ENCODE peak calls at places on chromosome 3, in nine cellular contexts. I is transverse colon; O is OCI-LY7; S is MM.1S; M is mammary epithelial cell; J is retinal pigment epithelial cell; X is fibroblast of mammary gland; T is CD8-positive, alpha-beta T cell; Z is AG04450. E is an unnamed sample.

GRCh38 chr3:142923694-142924093 is 34.8 kb upstream of the PCOLCE2 start:
- DNase-seq in I (no peak), O (no peak), S (no peak), M (no peak), J (no peak), X (no peak), T (no peak), Z (no peak), E (no peak)

GRCh38 chr3:170076715-170077238 is 39.0 kb downstream of the GPR160 start:
- DNase-seq in I (no peak), O (peak), S (no peak), M (peak), J (peak), X (peak), T (no peak), Z (peak), E (no peak)

GRCh38 chr3:133441867-133442270 is 42.0 kb downstream of the BFSP2 start:
- DNase-seq in I (no peak), O (no peak), S (peak), M (no peak), J (no peak), X (no peak), T (peak), Z (no peak), E (no peak)

GRCh38 chr3:106945435-106945834 is 431.8 kb upstream of the CCDC54 start:
- DNase-seq in I (no peak), O (no peak), S (no peak), M (no peak), J (no peak), X (peak), T (no peak), Z (no peak), E (no peak)

GRCh38 chr3:127831723-127832172 is 9.4 kb upstream of the MGLL start:
- DNase-seq in I (peak), O (peak), S (peak), M (no peak), J (no peak), X (peak), T (peak), Z (no peak), E (no peak)

GRCh38 chr3:138381950-138382715 is 33.8 kb downstream of the MRAS start:
- DNase-seq in I (peak), O (no peak), S (no peak), M (peak), J (peak), X (peak), T (no peak), Z (no peak), E (no peak)

GRCh38 chr3:124768812-124769211 is 38.6 kb downstream of the UMPS start:
- DNase-seq in I (peak), O (no peak), S (peak), M (peak), J (no peak), X (no peak), T (no peak), Z (no peak), E (peak)

GRCh38 chr3:4323246-4324027 is 20.3 kb downstream of the SETMAR start:
- DNase-seq in I (no peak), O (no peak), S (no peak), M (no peak), J (no peak), X (peak), T (no peak), Z (no peak), E (no peak)

GRCh38 chr3:132135628-132136333 is 101.0 kb upstream of the CPNE4 start:
- DNase-seq in I (no peak), O (no peak), S (peak), M (peak), J (peak), X (peak), T (no peak), Z (peak), E (no peak)

GRCh38 chr3:186097663-186098451 is 11.0 kb downstream of the ETV5 start:
- DNase-seq in I (peak), O (no peak), S (no peak), M (peak), J (peak), X (peak), T (no peak), Z (no peak), E (no peak)

GRCh38 chr3:58109752-58110151 is 101.0 kb downstream of the DNASE1L3 start:
- DNase-seq in I (no peak), O (no peak), S (no peak), M (no peak), J (no peak), X (no peak), T (no peak), Z (no peak), E (no peak)

GRCh38 chr3:156744631-156745030 is 70.2 kb downstream of the TIPARP start:
- DNase-seq in I (no peak), O (no peak), S (no peak), M (no peak), J (no peak), X (no peak), T (no peak), Z (no peak), E (no peak)

GRCh38 chr3:72418149-72418686 is 430.0 kb downstream of the SHQ1 start:
- DNase-seq in I (no peak), O (no peak), S (no peak), M (no peak), J (no peak), X (peak), T (no peak), Z (no peak), E (no peak)

GRCh38 chr3:66499881-66500574 is 794 bp downstream of the LRIG1 start:
- DNase-seq in I (peak), O (peak), S (no peak), M (peak), J (no peak), X (no peak), T (peak), Z (no peak), E (peak)

GRCh38 chr3:134527538-134528186 is 41.8 kb downstream of the CEP63 start:
- DNase-seq in I (no peak), O (no peak), S (no peak), M (no peak), J (no peak), X (no peak), T (no peak), Z (no peak), E (no peak)

GRCh38 chr3:134526319-134526718 is 40.5 kb downstream of the CEP63 start:
- DNase-seq in I (no peak), O (no peak), S (no peak), M (no peak), J (no peak), X (no peak), T (no peak), Z (no peak), E (no peak)

GRCh38 chr3:134525293-134525692 is 39.4 kb downstream of the CEP63 start:
- DNase-seq in I (no peak), O (no peak), S (no peak), M (no peak), J (no peak), X (no peak), T (no peak), Z (no peak), E (no peak)

GRCh38 chr3:134522541-134522940 is 36.7 kb downstream of the CEP63 start:
- DNase-seq in I (no peak), O (no peak), S (no peak), M (no peak), J (no peak), X (no peak), T (no peak), Z (no peak), E (no peak)

DNA sequence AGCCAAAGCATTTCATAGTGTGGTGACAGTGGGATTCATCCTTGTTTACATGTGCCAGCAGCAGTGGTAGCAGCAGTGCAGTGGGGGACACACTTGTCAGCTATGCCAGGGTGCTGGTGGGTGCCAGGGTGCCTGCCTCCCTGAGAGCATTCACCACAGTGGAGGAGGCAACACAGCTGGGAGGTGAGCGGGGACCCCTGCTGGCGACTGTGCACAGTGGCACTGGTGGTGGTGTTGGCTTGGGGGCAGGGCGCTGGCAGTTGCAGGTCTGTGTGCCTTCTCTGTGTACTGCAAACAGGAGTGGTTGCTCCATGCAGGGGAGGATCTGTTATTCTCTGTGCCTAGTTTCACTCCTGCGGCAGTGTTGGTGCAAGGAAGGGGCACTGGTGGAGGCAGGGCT is 41.2 kb downstream of the CEP63 start:
- DNase-seq in I (no peak), O (no peak), S (no peak), M (peak), J (no peak), X (peak), T (no peak), Z (no peak), E (no peak)
- TF ChIP-seq CTCF in I (no peak), O (peak), S (no peak), M (no peak), J (peak), X (peak), T (no peak), Z (peak), E (peak)

DNA sequence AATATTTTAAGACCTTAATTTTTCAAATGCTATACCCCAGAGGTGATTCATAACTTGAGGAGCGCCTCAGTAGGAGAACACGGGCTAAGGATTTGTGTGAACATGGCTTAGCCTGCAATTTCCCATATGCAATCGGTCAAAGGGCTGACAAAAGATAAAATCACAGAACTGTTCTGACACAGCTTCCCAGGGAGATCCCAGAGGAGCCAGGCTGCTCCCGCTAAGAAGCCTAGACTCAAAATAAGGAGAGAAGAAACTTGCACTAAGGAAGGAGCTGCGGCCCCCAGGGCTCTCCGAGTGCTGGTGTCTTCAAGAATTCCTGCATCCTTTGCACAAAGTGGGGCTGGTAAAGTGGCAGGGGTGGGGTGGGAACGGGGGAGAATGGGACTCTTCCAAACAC is 106.3 kb upstream of the DLG1 start:
- DNase-seq in I (no peak), O (no peak), S (no peak), M (no peak), J (no peak), X (no peak), T (no peak), Z (no peak), E (no peak)
- TF ChIP-seq CTCF in I (no peak), O (no peak), S (no peak), M (no peak), J (no peak), X (no peak), T (no peak), Z (no peak), E (no peak)

GRCh38 chr3:163877805-163878204 is 1200.5 kb downstream of the SI start:
- DNase-seq in I (no peak), O (no peak), S (no peak), M (no peak), J (no peak), X (no peak), T (no peak), Z (no peak), E (no peak)

GRCh38 chr3:163878396-163878795 is 1199.9 kb downstream of the SI start:
- DNase-seq in I (no peak), O (peak), S (no peak), M (no peak), J (no peak), X (no peak), T (no peak), Z (no peak), E (no peak)

DNA sequence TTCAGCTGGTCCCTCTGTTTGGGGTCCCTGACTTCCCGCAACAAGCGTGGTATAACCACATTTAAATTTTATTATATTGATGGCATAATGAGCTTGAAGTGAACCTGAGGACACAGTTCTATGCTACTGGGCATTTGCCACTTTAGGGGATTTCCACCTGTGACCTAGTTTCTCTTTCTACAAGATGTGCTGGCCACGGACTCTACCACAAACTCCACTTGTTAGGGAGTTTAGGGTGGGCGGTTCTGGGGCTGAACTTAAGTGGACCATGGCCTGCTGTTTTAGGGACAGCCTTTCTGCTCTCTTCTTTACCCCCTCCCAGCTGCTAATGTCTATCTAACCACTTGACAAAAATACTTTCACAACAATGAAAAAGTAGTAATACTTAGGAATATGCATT is 1199.1 kb downstream of the SI start:
- DNase-seq in I (no peak), O (no peak), S (peak), M (no peak), J (no peak), X (no peak), T (no peak), Z (no peak), E (no peak)
- TF ChIP-seq CTCF in I (no peak), O (no peak), S (no peak), M (no peak), J (no peak), X (no peak), T (no peak), Z (no peak), E (no peak)

DNA sequence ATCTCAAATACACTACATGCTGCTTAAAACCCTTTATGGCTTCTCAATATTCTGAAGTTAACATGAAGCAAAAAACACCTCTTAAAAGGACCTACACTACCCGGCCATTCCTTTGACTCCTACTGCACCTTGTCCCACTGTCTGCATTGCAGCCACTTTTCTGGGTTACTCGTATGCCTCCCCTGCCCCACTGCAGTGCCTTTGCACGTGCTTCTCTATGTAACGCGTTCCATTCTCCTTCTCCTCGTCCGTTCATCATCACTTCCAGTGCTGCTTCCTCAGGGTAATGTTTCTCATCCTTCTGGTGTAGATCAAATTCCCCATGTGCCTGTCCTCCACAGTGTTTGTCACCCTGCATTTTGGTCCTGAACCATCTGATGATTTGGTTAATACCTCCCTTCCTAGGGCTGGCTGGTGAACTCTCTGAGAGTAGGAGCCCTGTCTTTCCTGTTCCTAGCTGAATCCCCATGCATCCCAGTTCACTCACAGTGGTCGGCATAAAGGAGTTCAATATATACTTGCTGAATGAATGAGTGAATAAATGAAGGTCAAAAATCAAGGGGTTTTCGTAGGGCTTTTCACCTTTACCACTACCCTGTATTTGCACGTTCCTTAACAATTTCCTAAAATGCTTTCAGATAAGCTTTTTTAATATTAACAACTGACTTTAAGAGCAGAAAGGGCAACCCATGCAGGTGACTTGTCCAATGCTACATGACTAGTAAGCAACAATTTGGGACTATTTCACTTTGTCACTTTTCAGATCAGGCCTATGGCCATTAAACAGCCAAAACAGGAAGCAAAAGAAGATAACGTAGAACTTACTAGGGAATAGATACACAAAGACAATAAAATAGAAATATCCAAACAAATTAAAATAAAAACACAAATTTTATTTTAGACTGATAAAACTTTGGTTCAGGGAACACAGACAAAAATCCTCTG is 2.4 kb upstream of the STT3B start:
- DNase-seq in I (no peak), O (peak), S (no peak), M (no peak), J (no peak), X (no peak), T (no peak), Z (no peak), E (no peak)
- TF ChIP-seq CTCF in I (no peak), O (no peak), S (no peak), M (no peak), J (no peak), X (no peak), T (no peak), Z (no peak), E (no peak)

DNA sequence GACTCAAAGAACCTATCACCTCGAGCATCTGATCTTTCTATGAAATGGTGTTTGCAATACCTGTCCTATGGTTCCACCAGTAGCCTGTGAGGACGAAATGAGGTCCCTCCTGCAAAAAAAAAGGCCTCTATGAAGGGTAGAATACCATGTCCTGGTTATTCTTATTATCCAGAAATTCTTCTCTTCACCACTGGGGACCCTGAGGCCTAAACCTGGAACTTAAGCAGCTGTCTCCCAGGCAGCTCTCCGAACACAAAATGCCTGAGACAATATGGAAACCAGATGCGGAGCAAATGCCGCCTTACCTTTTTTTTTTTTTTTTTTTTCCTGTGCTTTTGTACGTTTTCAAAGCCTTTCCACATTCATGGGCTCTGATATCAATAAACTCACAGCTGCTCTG is 62.1 kb upstream of the WNT5A start:
- DNase-seq in I (no peak), O (no peak), S (no peak), M (no peak), J (no peak), X (peak), T (no peak), Z (no peak), E (no peak)
- TF ChIP-seq CTCF in I (no peak), O (peak), S (no peak), M (peak), J (peak), X (peak), T (no peak), Z (peak), E (no peak)

DNA sequence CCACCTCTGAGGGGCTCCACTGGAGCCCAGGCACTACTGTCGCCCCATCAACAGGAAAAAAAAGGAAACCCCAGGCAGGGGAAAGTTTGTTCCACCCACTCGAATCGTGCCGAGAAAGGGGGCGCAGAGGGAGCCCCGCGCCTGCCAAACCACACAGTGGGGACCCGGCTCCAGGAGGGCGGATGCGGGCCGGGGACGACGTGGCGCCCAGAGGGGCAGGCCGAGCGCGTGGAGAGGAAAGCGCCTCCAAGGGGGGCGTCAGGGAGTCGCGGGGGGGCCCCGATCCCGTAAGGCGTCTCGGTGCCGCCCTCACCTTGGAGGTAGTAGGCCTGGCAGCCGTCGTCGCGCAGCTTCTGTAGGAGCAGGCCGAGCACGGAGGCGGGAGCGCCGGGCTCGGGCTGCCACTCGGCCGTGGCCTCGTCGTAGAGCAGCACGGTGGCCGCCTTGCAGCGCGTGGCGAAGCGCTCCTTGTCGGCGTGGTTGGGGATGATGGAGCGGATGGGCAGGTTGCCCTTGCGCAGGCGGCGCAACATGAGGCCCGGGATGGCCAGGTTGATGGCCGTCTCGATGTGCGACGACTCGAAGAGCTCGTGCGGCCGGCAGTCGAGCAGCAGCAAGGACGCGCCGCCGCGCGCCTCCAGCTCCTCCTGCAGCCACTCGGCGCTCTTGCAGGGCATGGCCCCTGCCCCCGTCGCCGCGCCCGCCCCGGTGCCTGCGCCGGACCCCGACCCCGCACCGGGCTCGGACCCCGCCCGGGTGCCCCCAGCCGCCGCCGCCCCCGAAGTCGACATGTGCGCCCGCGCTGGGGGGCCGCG is 627 bp downstream of the DUSP7 start:
- DNase-seq in I (peak), O (peak), S (peak), M (no peak), J (no peak), X (peak), T (peak), Z (no peak), E (peak)
- TF ChIP-seq CTCF in I (no peak), O (peak), S (no peak), M (peak), J (peak), X (no peak), T (no peak), Z (peak), E (peak)